ENCODE peak calls at places on chromosomes 1 and 21, in nine cellular contexts. H, K, N, L, O, D, E, P and C are unnamed samples. For H3K9me3, the result is how much of the 10 kb centered on the place peaks cover.

GRCh38 chr1:225677350-225678124 is 24.6 kb upstream of the ENAH start:
- DNase-seq in H (no peak), K (no peak), N (peak), L (no peak), O (no peak), D (no peak), E (no peak), P (no peak), C (peak)

GRCh38 chr1:43934279-43934985 is 831 bp downstream of the ARTN start:
- DNase-seq in H (peak), K (peak), N (no peak), L (peak), O (peak), D (peak), E (peak), P (peak), C (peak)

GRCh38 chr1:200668514-200669313 is 993 bp downstream of the DDX59 start:
- DNase-seq in H (peak), K (no peak), N (no peak), L (no peak), O (no peak), D (no peak), E (no peak), P (no peak), C (no peak)

GRCh38 chr1:160353223-160353622 is 10.0 kb downstream of the NCSTN start:
- DNase-seq in H (no peak), K (no peak), N (no peak), L (no peak), O (no peak), D (no peak), E (no peak), P (peak), C (no peak)

GRCh38 chr1:159229486-159229885 is 24.8 kb downstream of the ACKR1 start:
- DNase-seq in H (no peak), K (no peak), N (no peak), L (no peak), O (no peak), D (no peak), E (no peak), P (no peak), C (no peak)

GRCh38 chr1:172380441-172381244 is 39.8 kb upstream of the C1orf105 start:
- DNase-seq in H (no peak), K (no peak), N (no peak), L (no peak), O (peak), D (no peak), E (peak), P (no peak), C (no peak)

GRCh38 chr1:110899458-110899843 is 26.5 kb downstream of the CD53 start:
- DNase-seq in H (no peak), K (no peak), N (no peak), L (no peak), O (no peak), D (no peak), E (no peak), P (no peak), C (no peak)

GRCh38 chr1:3383679-3384078 is 70.8 kb upstream of the ARHGEF16 start:
- DNase-seq in H (no peak), K (no peak), N (no peak), L (no peak), O (no peak), D (no peak), E (no peak), P (no peak), C (no peak)

GRCh38 chr1:96313216-96313615 is 408.4 kb upstream of the PTBP2 start:
- DNase-seq in H (no peak), K (no peak), N (no peak), L (no peak), O (no peak), D (no peak), E (no peak), P (peak), C (no peak)

GRCh38 chr1:62209931-62210595 is 15.4 kb downstream of the L1TD1 start:
- DNase-seq in H (no peak), K (no peak), N (no peak), L (no peak), O (no peak), D (no peak), E (no peak), P (no peak), C (no peak)

GRCh38 chr1:56034222-56034621 is 545.1 kb downstream of the PLPP3 start:
- DNase-seq in H (no peak), K (no peak), N (no peak), L (no peak), O (no peak), D (no peak), E (no peak), P (peak), C (no peak)

GRCh38 chr1:164363980-164364379 is 195.0 kb upstream of the PBX1 start:
- DNase-seq in H (no peak), K (no peak), N (no peak), L (no peak), O (no peak), D (no peak), E (no peak), P (no peak), C (peak)

GRCh38 chr1:43870306-43870705 is 63.3 kb upstream of the ARTN start:
- DNase-seq in H (no peak), K (no peak), N (no peak), L (no peak), O (no peak), D (no peak), E (no peak), P (no peak), C (no peak)

GRCh38 chr1:77245724-77246294 is 26.6 kb upstream of the PIGK start:
- DNase-seq in H (no peak), K (no peak), N (no peak), L (no peak), O (no peak), D (no peak), E (no peak), P (peak), C (no peak)

GRCh38 chr1:114718661-114719423 is 2.3 kb upstream of the NRAS start:
- DNase-seq in H (no peak), K (no peak), N (no peak), L (no peak), O (no peak), D (no peak), E (no peak), P (peak), C (no peak)

GRCh38 chr1:65467536-65467935 is 47.1 kb downstream of the LEPR start:
- DNase-seq in H (peak), K (no peak), N (no peak), L (no peak), O (no peak), D (no peak), E (no peak), P (peak), C (no peak)

GRCh38 chr21:45570826-45571601 is 28.8 kb upstream of the SLC19A1 start:
- DNase-seq in H (peak), K (peak), N (no peak), L (no peak), O (no peak), D (no peak), E (no peak), P (peak), C (peak)

GRCh38 chr1:173418107-173418985 is 58.8 kb upstream of the PRDX6 start:
- DNase-seq in H (no peak), K (no peak), N (no peak), L (no peak), O (no peak), D (no peak), E (no peak), P (peak), C (no peak)

GRCh38 chr1:229092377-229093257 is 178.3 kb upstream of the RAB4A start:
- DNase-seq in H (no peak), K (no peak), N (no peak), L (no peak), O (no peak), D (no peak), E (no peak), P (no peak), C (peak)

GRCh38 chr1:101410048-101410878 is 173.4 kb downstream of the S1PR1 start:
- DNase-seq in H (no peak), K (no peak), N (no peak), L (no peak), O (no peak), D (no peak), E (no peak), P (no peak), C (no peak)

GRCh38 chr1:234656981-234657651 is 47.1 kb upstream of the IRF2BP2 start:
- DNase-seq in H (peak), K (peak), N (no peak), L (peak), O (no peak), D (no peak), E (no peak), P (peak), C (peak)

GRCh38 chr1:25433389-25434186 is 2.9 kb downstream of the MACO1 start:
- DNase-seq in H (no peak), K (no peak), N (no peak), L (no peak), O (no peak), D (no peak), E (no peak), P (no peak), C (no peak)

GRCh38 chr1:173161510-173162221 is 45.5 kb downstream of the TNFSF4 start:
- DNase-seq in H (peak), K (no peak), N (no peak), L (no peak), O (no peak), D (no peak), E (no peak), P (peak), C (no peak)

GRCh38 chr1:91650764-91651163 is 150.1 kb downstream of the CDC7 start:
- DNase-seq in H (peak), K (no peak), N (no peak), L (peak), O (no peak), D (peak), E (no peak), P (peak), C (peak)

GRCh38 chr1:198904356-198904755 is 265.5 kb downstream of the PTPRC start:
- DNase-seq in H (no peak), K (no peak), N (no peak), L (no peak), O (no peak), D (no peak), E (no peak), P (peak), C (no peak)

GRCh38 chr1:7948950-7949349 is 8.3 kb upstream of the TNFRSF9 start:
- DNase-seq in H (peak), K (no peak), N (no peak), L (no peak), O (peak), D (no peak), E (peak), P (peak), C (no peak)

GRCh38 chr1:153422450-153423068 is 6.2 kb downstream of the S100A7A start:
- DNase-seq in H (peak), K (peak), N (peak), L (peak), O (peak), D (peak), E (peak), P (peak), C (peak)

GRCh38 chr1:229032455-229032854 is 238.5 kb upstream of the RAB4A start:
- DNase-seq in H (peak), K (no peak), N (no peak), L (no peak), O (no peak), D (no peak), E (no peak), P (no peak), C (no peak)

GRCh38 chr1:7558041-7558461 is 213.0 kb upstream of the VAMP3 start:
- DNase-seq in H (no peak), K (peak), N (no peak), L (no peak), O (no peak), D (no peak), E (no peak), P (no peak), C (no peak)

GRCh38 chr1:26539722-26540121 is 10.2 kb downstream of the RPS6KA1 start:
- DNase-seq in H (no peak), K (peak), N (no peak), L (no peak), O (no peak), D (no peak), E (no peak), P (peak), C (no peak)

GRCh38 chr1:24705260-24706073 is 39.8 kb upstream of the CLIC4 start:
- DNase-seq in H (peak), K (peak), N (peak), L (peak), O (peak), D (peak), E (no peak), P (peak), C (peak)

GRCh38 chr1:204130989-204131892 is 20.6 kb downstream of the ETNK2 start:
- DNase-seq in H (peak), K (no peak), N (no peak), L (no peak), O (no peak), D (no peak), E (no peak), P (peak), C (peak)

GRCh38 chr21:35410123-35410522 is 361.0 kb upstream of the RUNX1 start:
- DNase-seq in H (no peak), K (no peak), N (no peak), L (no peak), O (no peak), D (no peak), E (no peak), P (no peak), C (no peak)
- H3K9me3 ChIP-seq in H (under half), K (under half), N (under half), L (under half), O (under half), D (under half), E (under half), P (under half), C (under half)

GRCh38 chr1:214471458-214471857 is 79.9 kb downstream of the PTPN14 start:
- DNase-seq in H (no peak), K (no peak), N (no peak), L (no peak), O (no peak), D (no peak), E (no peak), P (no peak), C (no peak)
- H3K9me3 ChIP-seq in H (under half), K (under half), N (under half), L (under half), O (under half), D (under half), E (under half), P (under half), C (under half)

GRCh38 chr1:69403911-69404310 is 163.8 kb upstream of the LRRC7 start:
- DNase-seq in H (no peak), K (no peak), N (no peak), L (no peak), O (no peak), D (no peak), E (no peak), P (no peak), C (no peak)
- H3K9me3 ChIP-seq in H (under half), K (under half), N (under half), L (under half), O (under half), D (under half), E (under half), P (under half), C (under half)

GRCh38 chr1:9031484-9032259 is 5.4 kb upstream of the SLC2A7 start:
- DNase-seq in H (no peak), K (no peak), N (no peak), L (no peak), O (no peak), D (peak), E (no peak), P (no peak), C (no peak)
- H3K9me3 ChIP-seq in H (under half), K (under half), N (under half), L (under half), O (under half), D (under half), E (under half), P (under half), C (under half)

GRCh38 chr21:24275613-24276012 is 1331.7 kb downstream of the MRPL39 start:
- DNase-seq in H (no peak), K (no peak), N (no peak), L (no peak), O (no peak), D (no peak), E (no peak), P (no peak), C (no peak)

GRCh38 chr21:24280591-24280990 is 1326.7 kb downstream of the MRPL39 start:
- DNase-seq in H (no peak), K (no peak), N (no peak), L (no peak), O (no peak), D (no peak), E (no peak), P (peak), C (no peak)
- H3K9me3 ChIP-seq in H (under half), K (under half), N (under half), L (under half), O (under half), D (under half), E (under half), P (under half), C (under half)

GRCh38 chr1:4510276-4510691 is 144.1 kb upstream of the AJAP1 start:
- DNase-seq in H (no peak), K (no peak), N (no peak), L (no peak), O (no peak), D (no peak), E (no peak), P (no peak), C (no peak)

GRCh38 chr1:4511374-4511773 is 143.0 kb upstream of the AJAP1 start:
- DNase-seq in H (no peak), K (no peak), N (no peak), L (no peak), O (no peak), D (no peak), E (no peak), P (no peak), C (no peak)

GRCh38 chr1:4506591-4506990 is 147.8 kb upstream of the AJAP1 start:
- DNase-seq in H (no peak), K (no peak), N (no peak), L (no peak), O (no peak), D (no peak), E (no peak), P (no peak), C (no peak)

GRCh38 chr1:4512622-4513021 is 141.8 kb upstream of the AJAP1 start:
- DNase-seq in H (no peak), K (no peak), N (no peak), L (no peak), O (no peak), D (peak), E (no peak), P (no peak), C (no peak)

GRCh38 chr1:4509206-4509605 is 145.2 kb upstream of the AJAP1 start:
- DNase-seq in H (no peak), K (no peak), N (no peak), L (no peak), O (no peak), D (no peak), E (no peak), P (no peak), C (no peak)
- H3K9me3 ChIP-seq in H (under half), K (under half), N (under half), L (under half), O (under half), D (under half), E (under half), P (half or more), C (under half)

DNA sequence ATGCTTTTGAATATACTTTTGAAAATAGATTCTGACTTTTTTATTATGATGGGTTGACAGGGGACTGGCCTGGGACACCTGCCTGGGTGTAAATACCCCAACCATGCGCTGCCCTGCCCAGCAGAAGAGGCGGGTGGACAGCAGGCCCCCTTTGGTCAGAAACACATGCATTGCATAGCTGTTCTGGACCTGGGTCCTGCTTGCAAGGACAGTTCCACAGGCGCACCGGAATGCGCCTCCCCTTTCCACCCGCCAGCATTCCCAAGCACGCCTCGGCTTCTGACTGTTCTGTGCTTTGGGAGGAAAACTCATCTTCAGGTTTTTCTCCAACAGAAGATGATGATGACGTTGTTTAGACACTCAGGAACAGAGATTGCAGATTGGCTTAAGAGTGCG is 435 bp upstream of the ZNF678 start:
- DNase-seq in H (no peak), K (no peak), N (no peak), L (no peak), O (no peak), D (no peak), E (no peak), P (no peak), C (no peak)
- H3K9me3 ChIP-seq in H (under half), K (under half), N (under half), L (under half), O (under half), D (under half), E (under half), P (under half), C (under half)

GRCh38 chr1:49416758-49417157 is 607.0 kb downstream of the AGBL4 start:
- DNase-seq in H (no peak), K (no peak), N (no peak), L (no peak), O (no peak), D (no peak), E (no peak), P (no peak), C (no peak)
- H3K9me3 ChIP-seq in H (under half), K (under half), N (under half), L (under half), O (under half), D (under half), E (under half), P (under half), C (under half)